ENCODE peak calls at places on chromosomes 4 and X, in ten cellular contexts. B is stromal cell of bone marrow; Y is activated T-cell treated with anti-CD3 and anti-CD28 coated beads for 24 hours; D is head of caudate nucleus; W is NCI-H524 treated with DMSO at 0.1 percent for 48 hours; X is astrocyte of the cerebellum; E is activated naive CD4-positive, alpha-beta T cell; U is GM04504; F is Calu3; A is CD8-positive, alpha-beta T cell. Z is an unnamed sample.

GRCh38 chrX:49912086-49912485 is 10.3 kb upstream of the CLCN5 start:
- DNase-seq in B (no peak), Y (no peak), D (no peak), W (no peak), X (no peak), E (no peak), U (no peak), F (no peak), A (no peak), Z (no peak)

GRCh38 chr4:74021617-74022016 is 16.9 kb downstream of the CXCL3 start:
- DNase-seq in B (no peak), Y (no peak), D (no peak), W (no peak), X (no peak), E (no peak), U (no peak), F (no peak), A (no peak), Z (no peak)

GRCh38 chrX:7132335-7133035 is 15.0 kb upstream of the STS start:
- DNase-seq in B (no peak), Y (no peak), D (peak), W (no peak), X (peak), E (no peak), U (peak), F (peak), A (peak), Z (peak)

GRCh38 chr4:188550296-188550695 is 411.1 kb downstream of the TRIML1 start:
- DNase-seq in B (no peak), Y (no peak), D (no peak), W (no peak), X (no peak), E (no peak), U (no peak), F (no peak), A (no peak), Z (peak)

GRCh38 chr4:20272411-20272872 is 20.7 kb downstream of the SLIT2 start:
- DNase-seq in B (no peak), Y (no peak), D (no peak), W (no peak), X (peak), E (no peak), U (no peak), F (no peak), A (no peak), Z (no peak)

GRCh38 chrX:9770319-9770718 is 4.7 kb upstream of the GPR143 start:
- DNase-seq in B (no peak), Y (no peak), D (no peak), W (no peak), X (no peak), E (no peak), U (no peak), F (no peak), A (no peak), Z (no peak)

GRCh38 chrX:31099536-31100090 is 27.8 kb upstream of the FTHL17 start:
- DNase-seq in B (no peak), Y (peak), D (no peak), W (no peak), X (no peak), E (no peak), U (no peak), F (no peak), A (no peak), Z (no peak)

GRCh38 chr4:186032259-186032658 is 36.7 kb upstream of the TLR3 start:
- DNase-seq in B (no peak), Y (no peak), D (peak), W (no peak), X (no peak), E (no peak), U (no peak), F (no peak), A (no peak), Z (no peak)

GRCh38 chr4:84573738-84574720 is 8.9 kb upstream of the CDS1 start:
- DNase-seq in B (no peak), Y (no peak), D (no peak), W (no peak), X (no peak), E (no peak), U (no peak), F (no peak), A (no peak), Z (no peak)

GRCh38 chr4:160370046-160370445 is 1267.2 kb downstream of the RAPGEF2 start:
- DNase-seq in B (no peak), Y (no peak), D (no peak), W (no peak), X (peak), E (no peak), U (no peak), F (no peak), A (no peak), Z (no peak)

GRCh38 chr4:100208964-100209363 is 18.7 kb upstream of the DDIT4L start:
- DNase-seq in B (no peak), Y (no peak), D (no peak), W (no peak), X (no peak), E (no peak), U (no peak), F (peak), A (no peak), Z (no peak)

GRCh38 chrX:115344885-115345653 is 55.6 kb downstream of the LUZP4 start:
- DNase-seq in B (peak), Y (no peak), D (peak), W (peak), X (peak), E (no peak), U (peak), F (peak), A (no peak), Z (peak)

GRCh38 chrX:35076061-35076460 is 133.5 kb downstream of the FAM47B start:
- DNase-seq in B (no peak), Y (no peak), D (no peak), W (no peak), X (no peak), E (no peak), U (no peak), F (no peak), A (no peak), Z (no peak)

GRCh38 chr4:78190595-78190994 is 133.5 kb downstream of the FRAS1 start:
- DNase-seq in B (no peak), Y (no peak), D (no peak), W (no peak), X (no peak), E (no peak), U (no peak), F (no peak), A (no peak), Z (no peak)

GRCh38 chr4:8438743-8439142 is 1.8 kb downstream of the ACOX3 start:
- DNase-seq in B (no peak), Y (no peak), D (no peak), W (no peak), X (no peak), E (no peak), U (no peak), F (no peak), A (no peak), Z (no peak)

GRCh38 chrX:41541381-41541780 is 94.2 kb downstream of the NYX start:
- DNase-seq in B (peak), Y (no peak), D (no peak), W (no peak), X (no peak), E (no peak), U (no peak), F (no peak), A (no peak), Z (no peak)

GRCh38 chr4:176266026-176266425 is 3.0 kb downstream of the ASB5 start:
- DNase-seq in B (no peak), Y (no peak), D (no peak), W (no peak), X (no peak), E (no peak), U (no peak), F (no peak), A (no peak), Z (no peak)

GRCh38 chr4:56906534-56906933 is 1.2 kb upstream of the REST start:
- DNase-seq in B (no peak), Y (no peak), D (no peak), W (no peak), X (no peak), E (no peak), U (no peak), F (no peak), A (no peak), Z (no peak)

GRCh38 chr4:177907736-177908424 is 465.6 kb upstream of the AGA start:
- DNase-seq in B (no peak), Y (no peak), D (no peak), W (no peak), X (no peak), E (no peak), U (no peak), F (no peak), A (no peak), Z (peak)

GRCh38 chr4:184231573-184231972 is 13.9 kb upstream of the ENPP6 start:
- DNase-seq in B (no peak), Y (no peak), D (no peak), W (no peak), X (no peak), E (no peak), U (no peak), F (no peak), A (no peak), Z (no peak)

GRCh38 chr4:116664198-116664597 is 421.2 kb downstream of the TRAM1L1 start:
- DNase-seq in B (no peak), Y (no peak), D (no peak), W (no peak), X (no peak), E (no peak), U (no peak), F (no peak), A (no peak), Z (peak)

GRCh38 chr4:60992037-60992436 is 208.1 kb upstream of the ADGRL3 start:
- DNase-seq in B (no peak), Y (no peak), D (no peak), W (no peak), X (peak), E (no peak), U (no peak), F (no peak), A (no peak), Z (no peak)

GRCh38 chr4:15451866-15452765 is 17.6 kb upstream of the CC2D2A start:
- DNase-seq in B (peak), Y (no peak), D (no peak), W (no peak), X (peak), E (no peak), U (peak), F (no peak), A (no peak), Z (no peak)

GRCh38 chr4:49063670-49064069 is 77.6 kb downstream of the CWH43 start:
- DNase-seq in B (no peak), Y (no peak), D (no peak), W (no peak), X (no peak), E (no peak), U (no peak), F (no peak), A (no peak), Z (no peak)

GRCh38 chr4:21879187-21879586 is 69.4 kb downstream of the KCNIP4 start:
- DNase-seq in B (no peak), Y (no peak), D (no peak), W (no peak), X (no peak), E (no peak), U (no peak), F (peak), A (no peak), Z (peak)

GRCh38 chr4:165965503-165965902 is 92.5 kb downstream of the TLL1 start:
- DNase-seq in B (no peak), Y (no peak), D (no peak), W (no peak), X (no peak), E (no peak), U (no peak), F (no peak), A (no peak), Z (no peak)

GRCh38 chrX:46477435-46477834 is 67.8 kb downstream of the ZNF674 start:
- DNase-seq in B (no peak), Y (no peak), D (no peak), W (no peak), X (no peak), E (no peak), U (no peak), F (no peak), A (no peak), Z (no peak)

GRCh38 chr4:10013722-10014121 is 7.6 kb downstream of the SLC2A9 start:
- DNase-seq in B (no peak), Y (peak), D (no peak), W (no peak), X (no peak), E (no peak), U (no peak), F (peak), A (no peak), Z (peak)

GRCh38 chr4:120056249-120056648 is 10.4 kb downstream of the MAD2L1 start:
- DNase-seq in B (no peak), Y (no peak), D (no peak), W (no peak), X (no peak), E (no peak), U (peak), F (no peak), A (no peak), Z (no peak)

GRCh38 chr4:159434496-159435241 is 331.8 kb downstream of the RAPGEF2 start:
- DNase-seq in B (no peak), Y (no peak), D (no peak), W (no peak), X (no peak), E (no peak), U (peak), F (no peak), A (no peak), Z (no peak)

GRCh38 chrX:21905209-21905735 is 35.2 kb upstream of the SMS start:
- DNase-seq in B (no peak), Y (no peak), D (no peak), W (no peak), X (no peak), E (no peak), U (no peak), F (no peak), A (no peak), Z (no peak)

GRCh38 chrX:10189317-10190268 is 32.8 kb downstream of the CLCN4 start:
- DNase-seq in B (peak), Y (peak), D (peak), W (peak), X (peak), E (peak), U (no peak), F (peak), A (peak), Z (peak)

GRCh38 chr4:13481569-13481968 is 2.6 kb downstream of the RAB28 start:
- DNase-seq in B (peak), Y (no peak), D (no peak), W (no peak), X (no peak), E (no peak), U (peak), F (no peak), A (no peak), Z (no peak)

GRCh38 chr4:95572304-95572991 is 23.7 kb upstream of the UNC5C start:
- DNase-seq in B (no peak), Y (no peak), D (no peak), W (no peak), X (no peak), E (no peak), U (no peak), F (peak), A (no peak), Z (peak)

GRCh38 chr4:110085131-110085530 is 113.3 kb downstream of the ELOVL6 start:
- DNase-seq in B (no peak), Y (no peak), D (no peak), W (no peak), X (no peak), E (no peak), U (no peak), F (peak), A (peak), Z (no peak)

Z was measured in HEK293T.